ENCODE peak calls at places on chromosome 12, in six cellular contexts. C is IMR-90, E is frontal cortex, P is GM12865, B is retina, U is amygdala. X is an unnamed sample.

GRCh38 chr12:169528-170360 is 44.2 kb downstream of the SLC6A12 start:
- DNase-seq in C (no peak), E (no peak), P (no peak), B (no peak), U (no peak), X (no peak)

GRCh38 chr12:56645201-56645716 is 525 bp downstream of the ATP5F1B start:
- DNase-seq in C (no peak), E (no peak), P (peak; percentile 37), B (no peak), U (peak; percentile 23), X (no peak)

GRCh38 chr12:100688451-100688864 is 106.1 kb upstream of the ANO4 start:
- DNase-seq in C (no peak), E (no peak), P (no peak), B (no peak), U (no peak), X (no peak)

GRCh38 chr12:108214486-108214885 is 85.4 kb downstream of the WSCD2 start:
- DNase-seq in C (peak; percentile 7), E (peak; percentile 24), P (peak; percentile 37), B (no peak), U (no peak), X (peak; percentile 81)

GRCh38 chr12:60042835-60043234 is 447.0 kb downstream of the SLC16A7 start:
- DNase-seq in C (no peak), E (no peak), P (no peak), B (no peak), U (no peak), X (no peak)

GRCh38 chr12:13293086-13293485 is 96.6 kb downstream of the EMP1 start:
- DNase-seq in C (peak; percentile 6), E (no peak), P (no peak), B (no peak), U (no peak), X (no peak)

GRCh38 chr12:50610171-50610570 is 105.4 kb downstream of the DIP2B start:
- DNase-seq in C (no peak), E (no peak), P (no peak), B (no peak), U (no peak), X (no peak)

GRCh38 chr12:124147030-124147429 is 147.9 kb upstream of the RFLNA start:
- DNase-seq in C (no peak), E (no peak), P (no peak), B (no peak), U (no peak), X (no peak)

GRCh38 chr12:93315907-93316622 is 61.7 kb upstream of the NUDT4 start:
- DNase-seq in C (peak; percentile 31), E (no peak), P (no peak), B (no peak), U (no peak), X (no peak)

GRCh38 chr12:52439420-52439819 is 5.2 kb upstream of the KRT75 start:
- DNase-seq in C (no peak), E (no peak), P (no peak), B (no peak), U (no peak), X (no peak)

GRCh38 chr12:42323856-42324255 is 2.0 kb downstream of the ZCRB1 start:
- DNase-seq in C (no peak), E (no peak), P (no peak), B (no peak), U (no peak), X (no peak)

GRCh38 chr12:40557980-40558379 is 134.3 kb upstream of the CNTN1 start:
- DNase-seq in C (no peak), E (no peak), P (no peak), B (no peak), U (no peak), X (no peak)

GRCh38 chr12:109085590-109085989 is 7.7 kb downstream of the ALKBH2 start:
- DNase-seq in C (no peak), E (no peak), P (no peak), B (no peak), U (no peak), X (no peak)

GRCh38 chr12:5587701-5588100 is 155.8 kb downstream of the NTF3 start:
- DNase-seq in C (no peak), E (no peak), P (no peak), B (no peak), U (no peak), X (no peak)

GRCh38 chr12:48615681-48616080 is 45.8 kb upstream of the LALBA start:
- DNase-seq in C (no peak), E (no peak), P (no peak), B (no peak), U (no peak), X (no peak)

GRCh38 chr12:94783862-94784261 is 133.5 kb upstream of the TMCC3 start:
- DNase-seq in C (peak; percentile 57), E (no peak), P (no peak), B (no peak), U (no peak), X (no peak)

GRCh38 chr12:50203691-50204090 is 36.5 kb upstream of the CERS5 start:
- DNase-seq in C (no peak), E (no peak), P (no peak), B (no peak), U (no peak), X (no peak)

GRCh38 chr12:98320026-98320425 is 195.4 kb upstream of the TMPO start:
- DNase-seq in C (peak; percentile 6), E (no peak), P (no peak), B (no peak), U (no peak), X (no peak)

GRCh38 chr12:132402831-132403416 is 73.5 kb upstream of the GALNT9 start:
- DNase-seq in C (no peak), E (no peak), P (no peak), B (no peak), U (no peak), X (no peak)

GRCh38 chr12:45730842-45731336 is 1.4 kb downstream of the ARID2 start:
- DNase-seq in C (peak; percentile 39), E (no peak), P (peak; percentile 59), B (no peak), U (no peak), X (no peak)

GRCh38 chr12:53695148-53696138 is 19.6 kb upstream of the ATP5MC2 start:
- DNase-seq in C (peak; percentile 55), E (peak; percentile 61), P (no peak), B (peak; percentile 76), U (peak; percentile 33), X (no peak)

GRCh38 chr12:38445040-38445439 is 128.5 kb downstream of the ALG10B start:
- DNase-seq in C (no peak), E (no peak), P (no peak), B (no peak), U (no peak), X (no peak)

GRCh38 chr12:51777457-51777856 is 71.1 kb downstream of the FIGNL2 start:
- DNase-seq in C (no peak), E (no peak), P (no peak), B (peak; percentile 9), U (no peak), X (no peak)

GRCh38 chr12:46377678-46378077 is 5.1 kb upstream of the SLC38A2 start:
- DNase-seq in C (peak; percentile 72), E (no peak), P (no peak), B (no peak), U (no peak), X (no peak)

GRCh38 chr12:26346748-26347147 is 151.4 kb downstream of the SSPN start:
- DNase-seq in C (peak; percentile 62), E (no peak), P (no peak), B (no peak), U (no peak), X (peak; percentile 10)

X was measured in T47D.